ENCODE peak calls at places on chromosomes 4 and X, in six cellular contexts. S is A549, Y is NB4, T is K562, U is endothelial cell of umbilical vein, N is GM12878. W is an unnamed sample.

GRCh38 chrX:120271218-120271617 is 20.6 kb downstream of the ZBTB33 start:
- DNase-seq in S (no peak), Y (no peak), T (no peak), U (no peak), N (no peak), W (no peak)

GRCh38 chrX:39984191-39984956 is 113.4 kb downstream of the BCOR start:
- DNase-seq in S (no peak), Y (no peak), T (peak), U (no peak), N (peak), W (no peak)

GRCh38 chrX:2423293-2423692 is 77.5 kb downstream of the DHRSX start:
- DNase-seq in S (no peak), Y (no peak), T (no peak), U (no peak), N (no peak), W (no peak)

GRCh38 chrX:15358533-15358932 is 23.2 kb upstream of the PIGA start:
- DNase-seq in S (no peak), Y (no peak), T (no peak), U (no peak), N (no peak), W (no peak)

GRCh38 chr4:38046735-38047487 is 86.7 kb downstream of the PTTG2 start:
- DNase-seq in S (no peak), Y (no peak), T (peak), U (no peak), N (no peak), W (no peak)

GRCh38 chrX:118347131-118347530 is 1.2 kb downstream of the WDR44 start:
- DNase-seq in S (no peak), Y (peak), T (peak), U (peak), N (no peak), W (peak)

GRCh38 chrX:5051831-5052491 is 1176.7 kb downstream of the NLGN4X start:
- DNase-seq in S (peak), Y (no peak), T (no peak), U (no peak), N (no peak), W (no peak)

GRCh38 chr4:120785202-120785601 is 137.3 kb downstream of the PRDM5 start:
- DNase-seq in S (no peak), Y (no peak), T (no peak), U (no peak), N (no peak), W (no peak)

GRCh38 chr4:54547299-54548097 is 110.3 kb upstream of the KIT start:
- DNase-seq in S (no peak), Y (no peak), T (no peak), U (no peak), N (peak), W (no peak)

GRCh38 chr4:143399113-143399949 is 62.7 kb downstream of the GAB1 start:
- DNase-seq in S (no peak), Y (peak), T (peak), U (peak), N (no peak), W (peak)

GRCh38 chr4:102598759-102599379 is 97.7 kb downstream of the NFKB1 start:
- DNase-seq in S (no peak), Y (no peak), T (no peak), U (no peak), N (no peak), W (no peak)

GRCh38 chrX:57918750-57919436 is 8.6 kb upstream of the ZXDA start:
- DNase-seq in S (no peak), Y (peak), T (peak), U (peak), N (no peak), W (peak)

GRCh38 chr4:186981161-186981560 is 257.5 kb upstream of the FAT1 start:
- DNase-seq in S (no peak), Y (no peak), T (no peak), U (no peak), N (no peak), W (no peak)
- TF ChIP-seq MYC in S (no peak), Y (no peak), T (no peak), U (no peak), N (no peak), W (no peak)

GRCh38 chr4:133154725-133155124 is 5.6 kb downstream of the PCDH10 start:
- DNase-seq in S (no peak), Y (peak), T (peak), U (peak), N (no peak), W (peak)
- TF ChIP-seq MYC in S (no peak), Y (no peak), T (no peak), U (no peak), N (no peak), W (no peak)

GRCh38 chrX:23937100-23937499 is 29.3 kb downstream of the CXorf58 start:
- DNase-seq in S (no peak), Y (peak), T (no peak), U (no peak), N (no peak), W (no peak)
- TF ChIP-seq MYC in S (no peak), Y (no peak), T (no peak), U (no peak), N (no peak), W (no peak)

GRCh38 chr4:7247521-7247920 is 55.2 kb downstream of the SORCS2 start:
- DNase-seq in S (no peak), Y (no peak), T (no peak), U (no peak), N (no peak), W (no peak)
- TF ChIP-seq MYC in S (no peak), Y (no peak), T (no peak), U (no peak), N (no peak), W (no peak)

GRCh38 chr4:7390906-7391636 is 43.7 kb downstream of the PSAPL1 start:
- DNase-seq in S (no peak), Y (no peak), T (no peak), U (no peak), N (no peak), W (no peak)

GRCh38 chr4:7391637-7392437 is 42.9 kb downstream of the PSAPL1 start:
- DNase-seq in S (no peak), Y (no peak), T (no peak), U (no peak), N (no peak), W (no peak)

GRCh38 chr4:7393491-7394183 is 41.1 kb downstream of the PSAPL1 start:
- DNase-seq in S (no peak), Y (no peak), T (no peak), U (no peak), N (no peak), W (no peak)

GRCh38 chr4:7394184-7394575 is 40.5 kb downstream of the PSAPL1 start:
- DNase-seq in S (no peak), Y (no peak), T (no peak), U (no peak), N (no peak), W (no peak)

DNA sequence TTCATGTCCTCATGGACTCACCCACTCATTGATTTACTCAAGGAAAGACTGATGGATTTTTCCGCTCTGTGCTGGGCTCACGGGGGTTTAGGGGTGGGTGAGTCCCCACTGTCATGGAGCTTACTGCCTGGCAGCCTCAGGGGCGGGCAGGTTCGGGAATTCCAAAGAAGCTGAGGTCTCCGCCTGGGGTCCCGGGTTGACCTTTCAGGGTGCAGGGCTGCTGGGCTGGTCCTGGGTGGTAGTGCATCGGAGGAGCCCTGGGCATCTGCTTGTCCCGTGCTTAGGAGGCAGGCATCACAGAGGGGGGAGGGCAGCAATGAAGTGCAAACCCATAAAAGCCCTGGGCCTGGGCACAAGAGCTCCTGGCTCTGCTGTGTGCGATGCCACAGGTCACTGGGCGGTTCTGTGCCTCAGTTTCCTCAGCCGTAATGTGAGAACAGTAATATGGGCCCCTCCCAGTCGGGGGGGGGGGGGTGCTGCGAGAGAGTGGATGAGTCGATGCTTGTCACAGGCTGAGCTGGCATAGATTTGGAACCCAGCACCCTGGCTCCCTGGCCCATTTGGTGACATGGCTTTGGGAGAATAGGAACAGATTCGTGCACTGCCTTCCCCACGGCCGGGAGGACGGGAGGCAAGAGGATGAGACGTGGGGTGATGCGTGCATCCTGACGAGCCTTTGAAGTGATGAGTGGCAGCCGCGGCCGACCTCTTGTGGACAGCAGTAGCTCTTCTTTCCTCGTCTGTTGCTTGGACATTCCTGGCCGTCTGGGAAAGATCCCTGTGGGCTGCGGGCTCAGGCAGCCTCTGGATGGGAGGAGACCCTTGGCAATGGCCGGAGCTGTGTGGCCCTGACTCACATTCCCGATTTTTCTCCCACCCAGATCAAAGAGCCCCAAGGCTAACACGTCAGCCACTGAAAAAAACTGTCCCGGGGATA is 42.0 kb downstream of the PSAPL1 start:
- DNase-seq in S (no peak), Y (no peak), T (peak), U (no peak), N (no peak), W (no peak)
- TF ChIP-seq MYC in S (no peak), Y (no peak), T (no peak), U (no peak), N (no peak), W (no peak)

DNA sequence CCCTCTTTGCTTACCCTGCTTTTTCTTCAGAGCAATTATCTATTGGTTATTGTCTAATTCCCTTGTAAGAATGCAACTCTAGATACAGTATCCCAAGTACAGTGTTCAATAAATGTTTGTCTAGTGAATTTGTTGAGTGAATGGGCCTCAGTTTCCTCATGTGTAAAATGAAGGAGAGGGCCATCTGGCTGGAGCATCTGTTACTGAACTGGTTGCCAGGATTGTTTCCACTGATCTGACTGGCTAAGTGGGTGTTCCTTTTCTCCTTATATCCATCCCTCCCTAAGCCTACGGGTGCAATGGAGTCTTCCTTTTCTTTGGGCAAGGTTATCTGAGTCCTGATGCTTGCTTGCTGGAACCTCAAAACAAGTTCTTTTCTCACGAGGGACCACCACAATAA is 185.2 kb upstream of the RPS6KA3 start:
- DNase-seq in S (no peak), Y (no peak), T (no peak), U (no peak), N (no peak), W (no peak)
- TF ChIP-seq MYC in S (no peak), Y (no peak), T (no peak), U (no peak), N (no peak), W (no peak)

GRCh38 chr4:1082215-1083182 is 30.9 kb downstream of the RNF212 start:
- DNase-seq in S (peak), Y (peak), T (no peak), U (peak), N (no peak), W (no peak)
- TF ChIP-seq MYC in S (no peak), Y (peak), T (no peak), U (no peak), N (no peak), W (no peak)

GRCh38 chr4:119124314-119124713 is 11.3 kb upstream of the MYOZ2 start:
- DNase-seq in S (no peak), Y (peak), T (no peak), U (peak), N (no peak), W (no peak)

GRCh38 chr4:119113033-119113655 is 22.5 kb upstream of the MYOZ2 start:
- DNase-seq in S (peak), Y (peak), T (no peak), U (peak), N (no peak), W (no peak)

GRCh38 chr4:119116925-119117900 is 18.4 kb upstream of the MYOZ2 start:
- DNase-seq in S (no peak), Y (no peak), T (no peak), U (peak), N (no peak), W (no peak)

GRCh38 chr4:119116021-119116420 is 19.6 kb upstream of the MYOZ2 start:
- DNase-seq in S (no peak), Y (no peak), T (no peak), U (no peak), N (no peak), W (no peak)

GRCh38 chr4:119118397-119118796 is 17.2 kb upstream of the MYOZ2 start:
- DNase-seq in S (no peak), Y (no peak), T (no peak), U (peak), N (no peak), W (no peak)
- TF ChIP-seq MYC in S (no peak), Y (no peak), T (no peak), U (no peak), N (no peak), W (no peak)

W was measured in HepG2.